ENCODE peak calls at places on chromosomes 2 and 18, in four cellular contexts. One of them, this sample, is unnamed. For H3K36me3, the result is how much of the 10 kb centered on the place peaks cover.

GRCh38 chr18:79900610-79901570 is 50.6 kb downstream of the SLC66A2 start:
- DNase-seq in HCT116: no peak
- DNase-seq in heart left ventricle: peak
- DNase-seq in fibroblast of lung: no peak
- DNase-seq in this sample: no peak

GRCh38 chr18:41624461-41624860 is 330.6 kb upstream of the PIK3C3 start:
- DNase-seq in HCT116: no peak
- DNase-seq in heart left ventricle: no peak
- DNase-seq in fibroblast of lung: no peak
- DNase-seq in this sample: peak

GRCh38 chr2:61368687-61369665 is 101.9 kb downstream of the USP34 start:
- DNase-seq in HCT116: no peak
- DNase-seq in heart left ventricle: no peak
- DNase-seq in fibroblast of lung: no peak
- DNase-seq in this sample: no peak

GRCh38 chr2:72915076-72915906 is 2.0 kb upstream of the EMX1 start:
- DNase-seq in HCT116: no peak
- DNase-seq in heart left ventricle: no peak
- DNase-seq in fibroblast of lung: no peak
- DNase-seq in this sample: no peak

GRCh38 chr2:72137498-72138010 is 10.1 kb downstream of the CYP26B1 start:
- DNase-seq in HCT116: no peak
- DNase-seq in heart left ventricle: peak
- DNase-seq in fibroblast of lung: peak
- DNase-seq in this sample: no peak

GRCh38 chr2:240800241-240800640 is 19.8 kb downstream of the KIF1A start:
- DNase-seq in HCT116: no peak
- DNase-seq in heart left ventricle: peak
- DNase-seq in fibroblast of lung: peak
- DNase-seq in this sample: no peak

GRCh38 chr2:129722306-129723020 is 257.0 kb upstream of the RAB6C start:
- DNase-seq in HCT116: no peak
- DNase-seq in heart left ventricle: no peak
- DNase-seq in fibroblast of lung: no peak
- DNase-seq in this sample: no peak

GRCh38 chr2:39243469-39244123 is at the start of gene CDKL4:
- DNase-seq in HCT116: no peak
- DNase-seq in heart left ventricle: peak
- DNase-seq in fibroblast of lung: no peak
- DNase-seq in this sample: no peak

GRCh38 chr2:234495801-234496441 is 960 bp downstream of the ARL4C start:
- DNase-seq in HCT116: no peak
- DNase-seq in heart left ventricle: peak
- DNase-seq in fibroblast of lung: peak
- DNase-seq in this sample: no peak

DNA sequence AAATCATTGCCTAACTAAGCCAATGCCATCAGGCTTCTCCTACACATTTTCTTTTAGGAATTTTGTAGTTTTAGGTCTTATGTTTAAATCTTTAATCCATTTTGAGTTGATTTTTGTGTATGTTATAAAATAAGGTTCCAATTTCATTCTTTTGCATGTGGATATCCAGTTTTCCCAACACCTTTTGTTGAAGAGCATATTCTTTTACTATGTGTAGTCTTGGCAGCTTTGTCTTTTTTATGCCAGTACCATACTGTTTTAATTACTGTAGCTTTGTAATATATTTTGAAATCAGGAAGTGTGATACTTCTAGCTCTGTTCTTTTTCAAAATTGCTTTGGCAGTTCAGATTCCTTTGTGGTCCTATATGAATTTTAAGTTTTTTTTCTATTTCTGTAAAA is 11.0 kb downstream of the FASTKD2 start:
- DNase-seq in HCT116: no peak
- DNase-seq in heart left ventricle: no peak
- DNase-seq in fibroblast of lung: no peak
- DNase-seq in this sample: no peak
- H3K36me3 ChIP-seq in HCT116: under half
- H3K36me3 ChIP-seq in heart left ventricle: half or more
- H3K36me3 ChIP-seq in fibroblast of lung: under half
- H3K36me3 ChIP-seq in this sample: under half

DNA sequence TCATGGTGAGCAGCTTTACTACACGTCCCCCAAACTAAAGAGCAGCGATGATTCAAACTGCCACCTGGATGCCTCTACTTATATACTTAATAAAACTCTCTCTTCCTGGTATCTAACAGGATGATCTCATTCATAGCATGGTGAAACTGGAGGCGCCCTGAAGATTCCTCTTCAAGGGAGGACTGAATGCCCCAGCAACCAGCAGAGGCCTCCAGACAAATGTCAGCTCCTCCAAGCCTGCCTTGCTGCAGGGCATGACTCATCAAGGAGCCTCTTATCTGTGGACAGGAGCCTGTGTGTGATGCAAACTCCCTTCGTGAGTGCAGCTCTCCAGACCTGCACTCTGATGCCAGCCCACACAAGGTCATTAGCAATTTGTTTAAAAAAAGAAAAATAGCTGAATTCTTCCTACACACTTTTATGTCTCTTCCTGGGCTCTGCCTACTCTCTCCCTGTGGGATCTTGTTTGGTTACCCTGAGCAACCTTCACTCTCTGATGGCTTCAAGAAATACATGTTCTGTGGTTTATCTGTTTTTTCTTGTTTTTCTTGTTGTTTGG is 30.2 kb downstream of the LONRF2 start:
- DNase-seq in HCT116: peak
- DNase-seq in heart left ventricle: no peak
- DNase-seq in fibroblast of lung: peak
- DNase-seq in this sample: peak
- TF ChIP-seq CTCF in HCT116: no peak
- TF ChIP-seq CTCF in heart left ventricle: no peak
- TF ChIP-seq CTCF in fibroblast of lung: no peak
- TF ChIP-seq CTCF in this sample: no peak

GRCh38 chr2:20757405-20758090 is 65.4 kb downstream of the LDAH start:
- DNase-seq in HCT116: no peak
- DNase-seq in heart left ventricle: no peak
- DNase-seq in fibroblast of lung: no peak
- DNase-seq in this sample: no peak

GRCh38 chr2:20755132-20755800 is 67.6 kb downstream of the LDAH start:
- DNase-seq in HCT116: no peak
- DNase-seq in heart left ventricle: no peak
- DNase-seq in fibroblast of lung: peak
- DNase-seq in this sample: no peak

GRCh38 chr2:20759487-20759886 is 63.4 kb downstream of the LDAH start:
- DNase-seq in HCT116: no peak
- DNase-seq in heart left ventricle: no peak
- DNase-seq in fibroblast of lung: no peak
- DNase-seq in this sample: no peak

GRCh38 chr2:20762945-20763683 is 59.8 kb downstream of the LDAH start:
- DNase-seq in HCT116: no peak
- DNase-seq in heart left ventricle: no peak
- DNase-seq in fibroblast of lung: no peak
- DNase-seq in this sample: no peak

DNA sequence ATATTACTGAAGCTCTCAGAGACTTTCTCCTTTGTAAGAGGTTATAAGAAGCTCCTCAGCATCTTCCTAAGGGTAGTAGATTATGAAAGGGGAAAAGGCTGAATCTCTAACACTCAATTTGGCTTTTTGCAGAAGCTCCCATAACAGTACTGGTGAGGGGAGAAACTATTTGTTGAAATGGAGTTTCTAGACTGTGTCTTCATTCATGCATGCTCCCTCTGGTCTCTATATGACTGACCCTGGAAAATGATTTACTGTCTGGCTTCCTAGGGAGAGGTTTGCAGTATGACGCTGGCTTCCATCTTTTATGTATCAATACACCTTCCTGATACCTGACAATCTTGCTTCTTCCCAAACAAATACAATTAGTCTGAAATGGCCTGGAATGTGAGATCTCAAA is 63.9 kb downstream of the LDAH start:
- DNase-seq in HCT116: no peak
- DNase-seq in heart left ventricle: no peak
- DNase-seq in fibroblast of lung: no peak
- DNase-seq in this sample: no peak
- H3K36me3 ChIP-seq in HCT116: under half
- H3K36me3 ChIP-seq in heart left ventricle: under half
- H3K36me3 ChIP-seq in fibroblast of lung: under half
- H3K36me3 ChIP-seq in this sample: under half

GRCh38 chr2:12606472-12607000 is 110.2 kb upstream of the TRIB2 start:
- DNase-seq in HCT116: no peak
- DNase-seq in heart left ventricle: no peak
- DNase-seq in fibroblast of lung: peak
- DNase-seq in this sample: no peak
- TF ChIP-seq CTCF in HCT116: no peak
- TF ChIP-seq CTCF in heart left ventricle: no peak
- TF ChIP-seq CTCF in fibroblast of lung: peak
- TF ChIP-seq CTCF in this sample: peak

GRCh38 chr2:55556809-55557208 is 37.3 kb downstream of the CFAP36 start:
- DNase-seq in HCT116: no peak
- DNase-seq in heart left ventricle: no peak
- DNase-seq in fibroblast of lung: no peak
- DNase-seq in this sample: no peak
- H3K36me3 ChIP-seq in HCT116: under half
- H3K36me3 ChIP-seq in heart left ventricle: half or more
- H3K36me3 ChIP-seq in fibroblast of lung: under half
- H3K36me3 ChIP-seq in this sample: under half

GRCh38 chr18:73099759-73100158 is 232.0 kb upstream of the NETO1 start:
- DNase-seq in HCT116: no peak
- DNase-seq in heart left ventricle: no peak
- DNase-seq in fibroblast of lung: no peak
- DNase-seq in this sample: no peak

DNA sequence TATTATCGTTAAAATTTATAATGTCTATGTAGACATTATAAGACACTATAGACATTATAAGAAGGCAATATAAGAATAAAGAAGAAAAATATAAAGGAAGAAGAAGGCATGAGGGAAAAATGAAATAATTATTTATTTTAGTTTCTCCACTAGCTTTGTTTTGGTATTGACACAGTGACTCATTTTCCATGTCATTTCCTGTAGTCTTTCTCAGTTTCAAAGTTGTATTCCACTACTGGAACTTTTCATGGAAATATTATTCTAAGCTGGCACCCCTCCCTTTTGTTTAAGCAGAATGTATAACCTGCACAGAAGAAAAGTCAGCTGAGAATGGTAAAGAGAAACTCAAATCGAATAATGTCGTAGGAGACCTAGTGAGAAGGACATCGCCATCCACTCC is 234.2 kb upstream of the NETO1 start:
- DNase-seq in HCT116: no peak
- DNase-seq in heart left ventricle: no peak
- DNase-seq in fibroblast of lung: no peak
- DNase-seq in this sample: no peak
- TF ChIP-seq CTCF in HCT116: no peak
- TF ChIP-seq CTCF in heart left ventricle: no peak
- TF ChIP-seq CTCF in fibroblast of lung: no peak
- TF ChIP-seq CTCF in this sample: no peak